ENCODE peak calls at places on chromosome 12, in six cellular contexts. One of them, this sample, is unnamed.

GRCh38 chr12:97801471-97802045 is 339.0 kb downstream of the RMST start:
- DNase-seq in kidney epithelial cell: no peak
- DNase-seq in PC-3: no peak
- DNase-seq in osteoblast: no peak
- DNase-seq in heart left ventricle: no peak
- DNase-seq in ovary: no peak
- DNase-seq in this sample: no peak

GRCh38 chr12:132176920-132177551 is 32.8 kb downstream of the NOC4L start:
- DNase-seq in kidney epithelial cell: no peak
- DNase-seq in PC-3: no peak
- DNase-seq in osteoblast: no peak
- DNase-seq in heart left ventricle: no peak
- DNase-seq in ovary: no peak
- DNase-seq in this sample: no peak

GRCh38 chr12:29681996-29682534 is 101.7 kb downstream of the TMTC1 start:
- DNase-seq in kidney epithelial cell: no peak
- DNase-seq in PC-3: peak; percentile 68
- DNase-seq in osteoblast: no peak
- DNase-seq in heart left ventricle: no peak
- DNase-seq in ovary: no peak
- DNase-seq in this sample: no peak

GRCh38 chr12:1668833-1669543 is 21.9 kb upstream of the ADIPOR2 start:
- DNase-seq in kidney epithelial cell: no peak
- DNase-seq in PC-3: no peak
- DNase-seq in osteoblast: no peak
- DNase-seq in heart left ventricle: peak; percentile 78
- DNase-seq in ovary: no peak
- DNase-seq in this sample: no peak

GRCh38 chr12:121365416-121366062 is 13.3 kb upstream of the ANAPC5 start:
- DNase-seq in kidney epithelial cell: no peak
- DNase-seq in PC-3: no peak
- DNase-seq in osteoblast: peak; percentile 85
- DNase-seq in heart left ventricle: no peak
- DNase-seq in ovary: no peak
- DNase-seq in this sample: no peak

GRCh38 chr12:106093246-106093645 is 45.5 kb downstream of the NUAK1 start:
- DNase-seq in kidney epithelial cell: no peak
- DNase-seq in PC-3: no peak
- DNase-seq in osteoblast: no peak
- DNase-seq in heart left ventricle: no peak
- DNase-seq in ovary: no peak
- DNase-seq in this sample: no peak

GRCh38 chr12:19261773-19262172 is 132.2 kb downstream of the PLEKHA5 start:
- DNase-seq in kidney epithelial cell: no peak
- DNase-seq in PC-3: no peak
- DNase-seq in osteoblast: no peak
- DNase-seq in heart left ventricle: no peak
- DNase-seq in ovary: no peak
- DNase-seq in this sample: no peak

GRCh38 chr12:86711716-86712115 is 455.5 kb upstream of the MGAT4C start:
- DNase-seq in kidney epithelial cell: no peak
- DNase-seq in PC-3: peak; percentile 11
- DNase-seq in osteoblast: no peak
- DNase-seq in heart left ventricle: no peak
- DNase-seq in ovary: no peak
- DNase-seq in this sample: no peak

GRCh38 chr12:117875652-117876491 is 92.9 kb downstream of the KSR2 start:
- DNase-seq in kidney epithelial cell: no peak
- DNase-seq in PC-3: no peak
- DNase-seq in osteoblast: peak; percentile 46
- DNase-seq in heart left ventricle: no peak
- DNase-seq in ovary: no peak
- DNase-seq in this sample: no peak

GRCh38 chr12:2265461-2266167 is 212.8 kb downstream of the CACNA1C start:
- DNase-seq in kidney epithelial cell: no peak
- DNase-seq in PC-3: no peak
- DNase-seq in osteoblast: peak; percentile 86
- DNase-seq in heart left ventricle: no peak
- DNase-seq in ovary: no peak
- DNase-seq in this sample: no peak

GRCh38 chr12:96177013-96177412 is 17.2 kb upstream of the ELK3 start:
- DNase-seq in kidney epithelial cell: no peak
- DNase-seq in PC-3: peak; percentile 82
- DNase-seq in osteoblast: peak; percentile 95
- DNase-seq in heart left ventricle: no peak
- DNase-seq in ovary: no peak
- DNase-seq in this sample: no peak

DNA sequence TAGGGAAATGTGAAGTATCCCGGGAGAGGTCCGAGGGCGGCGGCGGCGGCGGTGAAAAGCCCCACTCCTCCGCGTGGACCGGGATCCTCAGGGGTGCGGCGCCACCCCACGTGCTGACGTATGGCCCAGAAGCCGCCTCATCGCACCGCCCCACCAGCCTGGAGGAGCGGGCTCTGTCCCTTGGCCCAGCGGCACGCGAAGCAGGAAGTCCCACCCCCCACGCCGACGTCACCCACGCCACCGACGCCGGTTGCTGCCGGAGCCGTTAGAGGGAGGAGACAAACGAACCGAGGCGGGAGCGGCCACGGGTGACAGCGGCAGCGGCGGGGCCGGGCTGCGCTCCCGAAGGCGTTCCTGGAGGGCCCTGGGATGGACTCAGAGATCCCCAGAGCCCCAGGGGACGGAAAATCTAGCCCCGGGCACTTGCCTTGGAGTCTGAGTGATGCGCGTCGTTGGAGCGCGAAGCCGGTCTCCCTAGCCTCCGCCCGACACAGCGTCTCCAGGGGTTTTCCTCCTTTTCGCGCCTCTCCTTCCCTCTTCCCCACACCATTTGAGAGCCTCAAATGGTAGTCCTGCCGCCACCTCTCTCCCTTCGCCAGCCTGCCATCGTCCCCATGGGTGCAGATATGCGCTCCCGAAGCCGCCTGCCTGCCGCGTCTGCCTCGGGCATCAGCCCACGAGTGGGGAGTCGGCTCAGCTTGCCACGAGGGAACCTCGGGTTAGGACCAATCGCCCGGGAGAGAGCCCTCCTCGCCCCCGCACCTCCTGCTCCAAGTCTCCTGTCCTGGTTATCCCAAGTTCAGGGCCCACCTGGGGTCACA is at the start of gene CEP83:
- DNase-seq in kidney epithelial cell: peak; percentile 59
- DNase-seq in PC-3: peak; percentile 94
- DNase-seq in osteoblast: peak; percentile 98
- DNase-seq in heart left ventricle: peak; percentile 98
- DNase-seq in ovary: peak; percentile 98
- DNase-seq in this sample: peak; percentile 67
- TF ChIP-seq CTCF in kidney epithelial cell: no peak
- TF ChIP-seq CTCF in PC-3: no peak
- TF ChIP-seq CTCF in osteoblast: no peak
- TF ChIP-seq CTCF in heart left ventricle: no peak
- TF ChIP-seq CTCF in ovary: no peak
- TF ChIP-seq CTCF in this sample: no peak

GRCh38 chr12:57552692-57553321 is 3.0 kb downstream of the KIF5A start:
- DNase-seq in kidney epithelial cell: no peak
- DNase-seq in PC-3: peak; percentile 11
- DNase-seq in osteoblast: peak; percentile 93
- DNase-seq in heart left ventricle: no peak
- DNase-seq in ovary: no peak
- DNase-seq in this sample: no peak

GRCh38 chr12:57550628-57551549 is 1.0 kb downstream of the KIF5A start:
- DNase-seq in kidney epithelial cell: no peak
- DNase-seq in PC-3: no peak
- DNase-seq in osteoblast: peak; percentile 57
- DNase-seq in heart left ventricle: no peak
- DNase-seq in ovary: no peak
- DNase-seq in this sample: no peak

GRCh38 chr12:57552306-57552651 is 2.4 kb downstream of the KIF5A start:
- DNase-seq in kidney epithelial cell: no peak
- DNase-seq in PC-3: no peak
- DNase-seq in osteoblast: peak; percentile 44
- DNase-seq in heart left ventricle: no peak
- DNase-seq in ovary: no peak
- DNase-seq in this sample: no peak

GRCh38 chr12:57549909-57550627 is at the start of gene KIF5A:
- DNase-seq in kidney epithelial cell: no peak
- DNase-seq in PC-3: no peak
- DNase-seq in osteoblast: peak; percentile 90
- DNase-seq in heart left ventricle: no peak
- DNase-seq in ovary: no peak
- DNase-seq in this sample: no peak

GRCh38 chr12:57551637-57552305 is 1.9 kb downstream of the KIF5A start:
- DNase-seq in kidney epithelial cell: no peak
- DNase-seq in PC-3: no peak
- DNase-seq in osteoblast: peak; percentile 68
- DNase-seq in heart left ventricle: no peak
- DNase-seq in ovary: no peak
- DNase-seq in this sample: no peak
- H3K27me3 ChIP-seq in kidney epithelial cell: peaks cover 8% of the 10 kb centered on the region
- H3K27me3 ChIP-seq in PC-3: no peaks in the 10 kb centered on the region
- H3K27me3 ChIP-seq in osteoblast: peaks cover 31% of the 10 kb centered on the region
- H3K27me3 ChIP-seq in heart left ventricle: peaks cover 17% of the 10 kb centered on the region
- H3K27me3 ChIP-seq in ovary: no peaks in the 10 kb centered on the region
- H3K27me3 ChIP-seq in this sample: peaks cover 45% of the 10 kb centered on the region

DNA sequence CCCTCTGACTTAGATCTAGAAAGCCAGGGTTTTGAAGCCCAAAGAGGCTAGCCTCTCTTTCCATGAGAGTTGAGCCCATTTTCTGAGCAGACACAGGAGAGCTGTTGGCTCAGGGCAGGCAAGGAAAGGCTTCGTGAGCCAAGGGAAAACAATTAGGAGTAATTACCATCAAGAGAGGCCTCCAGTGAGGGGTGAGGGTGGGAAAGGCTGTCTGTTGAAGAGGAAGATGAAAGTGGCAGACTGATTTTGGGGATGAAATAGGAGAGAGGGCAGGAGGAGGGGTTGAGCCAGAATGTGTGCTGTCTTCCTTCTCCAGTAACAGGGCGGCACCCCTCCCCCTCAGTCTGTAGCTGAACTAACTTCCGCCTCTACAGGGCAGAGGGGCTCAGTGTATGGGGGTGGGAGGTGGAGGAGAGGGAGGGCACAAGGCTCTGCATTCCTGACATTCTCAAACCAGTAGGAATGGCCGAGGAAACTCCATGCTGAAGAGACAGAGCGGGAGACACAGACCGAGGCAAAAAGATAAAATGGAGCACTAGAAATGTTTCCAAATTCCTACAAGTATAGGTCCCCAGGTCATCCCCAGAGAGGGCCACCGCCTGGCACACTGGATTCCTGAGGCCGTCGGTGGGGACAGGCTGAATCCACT is 33.1 kb upstream of the COL2A1 start:
- DNase-seq in kidney epithelial cell: peak; percentile 2
- DNase-seq in PC-3: no peak
- DNase-seq in osteoblast: peak; percentile 48
- DNase-seq in heart left ventricle: no peak
- DNase-seq in ovary: no peak
- DNase-seq in this sample: peak; percentile 18
- TF ChIP-seq CTCF in kidney epithelial cell: no peak
- TF ChIP-seq CTCF in PC-3: no peak
- TF ChIP-seq CTCF in osteoblast: no peak
- TF ChIP-seq CTCF in heart left ventricle: no peak
- TF ChIP-seq CTCF in ovary: no peak
- TF ChIP-seq CTCF in this sample: no peak

GRCh38 chr12:4267904-4268548 is 5.5 kb upstream of the CCND2 start:
- DNase-seq in kidney epithelial cell: no peak
- DNase-seq in PC-3: no peak
- DNase-seq in osteoblast: no peak
- DNase-seq in heart left ventricle: no peak
- DNase-seq in ovary: no peak
- DNase-seq in this sample: no peak
- H3K27me3 ChIP-seq in kidney epithelial cell: peaks cover 61% of the 10 kb centered on the region
- H3K27me3 ChIP-seq in PC-3: peaks cover 87% of the 10 kb centered on the region
- H3K27me3 ChIP-seq in osteoblast: peaks cover 89% of the 10 kb centered on the region
- H3K27me3 ChIP-seq in heart left ventricle: peaks cover 6% of the 10 kb centered on the region
- H3K27me3 ChIP-seq in ovary: no peaks in the 10 kb centered on the region
- H3K27me3 ChIP-seq in this sample: peaks cover 71% of the 10 kb centered on the region

GRCh38 chr12:68870011-68870410 is 62.0 kb downstream of the MDM2 start:
- DNase-seq in kidney epithelial cell: no peak
- DNase-seq in PC-3: no peak
- DNase-seq in osteoblast: no peak
- DNase-seq in heart left ventricle: no peak
- DNase-seq in ovary: no peak
- DNase-seq in this sample: no peak

GRCh38 chr12:68871396-68871795 is 61.6 kb downstream of the CPM start:
- DNase-seq in kidney epithelial cell: no peak
- DNase-seq in PC-3: no peak
- DNase-seq in osteoblast: no peak
- DNase-seq in heart left ventricle: no peak
- DNase-seq in ovary: no peak
- DNase-seq in this sample: no peak

GRCh38 chr12:68870443-68870842 is 62.5 kb downstream of the MDM2 start:
- DNase-seq in kidney epithelial cell: no peak
- DNase-seq in PC-3: no peak
- DNase-seq in osteoblast: no peak
- DNase-seq in heart left ventricle: no peak
- DNase-seq in ovary: no peak
- DNase-seq in this sample: no peak

GRCh38 chr12:68873316-68873715 is 59.7 kb downstream of the CPM start:
- DNase-seq in kidney epithelial cell: no peak
- DNase-seq in PC-3: no peak
- DNase-seq in osteoblast: no peak
- DNase-seq in heart left ventricle: no peak
- DNase-seq in ovary: no peak
- DNase-seq in this sample: no peak

GRCh38 chr12:68871899-68872298 is 61.1 kb downstream of the CPM start:
- DNase-seq in kidney epithelial cell: no peak
- DNase-seq in PC-3: peak; percentile 62
- DNase-seq in osteoblast: no peak
- DNase-seq in heart left ventricle: no peak
- DNase-seq in ovary: no peak
- DNase-seq in this sample: no peak
- TF ChIP-seq CTCF in kidney epithelial cell: peak; percentile 46
- TF ChIP-seq CTCF in PC-3: peak; percentile 76
- TF ChIP-seq CTCF in osteoblast: peak; percentile 36
- TF ChIP-seq CTCF in heart left ventricle: no peak
- TF ChIP-seq CTCF in ovary: no peak
- TF ChIP-seq CTCF in this sample: peak; percentile 40

GRCh38 chr12:52050771-52051541 is at the start of gene NR4A1:
- DNase-seq in kidney epithelial cell: no peak
- DNase-seq in PC-3: peak; percentile 90
- DNase-seq in osteoblast: peak; percentile 99
- DNase-seq in heart left ventricle: peak; percentile 100
- DNase-seq in ovary: peak; percentile 100
- DNase-seq in this sample: peak; percentile 88

GRCh38 chr12:52050116-52050770 is 999 bp upstream of the NR4A1 start:
- DNase-seq in kidney epithelial cell: no peak
- DNase-seq in PC-3: no peak
- DNase-seq in osteoblast: no peak
- DNase-seq in heart left ventricle: no peak
- DNase-seq in ovary: peak; percentile 81
- DNase-seq in this sample: no peak

GRCh38 chr12:52053570-52054209 is 2.4 kb downstream of the NR4A1 start:
- DNase-seq in kidney epithelial cell: no peak
- DNase-seq in PC-3: no peak
- DNase-seq in osteoblast: no peak
- DNase-seq in heart left ventricle: peak; percentile 42
- DNase-seq in ovary: peak; percentile 80
- DNase-seq in this sample: no peak

GRCh38 chr12:52054231-52054837 is 3.1 kb downstream of the NR4A1 start:
- DNase-seq in kidney epithelial cell: no peak
- DNase-seq in PC-3: no peak
- DNase-seq in osteoblast: no peak
- DNase-seq in heart left ventricle: peak; percentile 47
- DNase-seq in ovary: peak; percentile 82
- DNase-seq in this sample: no peak

GRCh38 chr12:52052471-52053186 is 1.4 kb downstream of the NR4A1 start:
- DNase-seq in kidney epithelial cell: no peak
- DNase-seq in PC-3: peak; percentile 42
- DNase-seq in osteoblast: peak; percentile 80
- DNase-seq in heart left ventricle: peak; percentile 43
- DNase-seq in ovary: peak; percentile 66
- DNase-seq in this sample: no peak
- H3K27me3 ChIP-seq in kidney epithelial cell: peaks cover 2% of the 10 kb centered on the region
- H3K27me3 ChIP-seq in PC-3: no peaks in the 10 kb centered on the region
- H3K27me3 ChIP-seq in osteoblast: no peaks in the 10 kb centered on the region
- H3K27me3 ChIP-seq in heart left ventricle: no peaks in the 10 kb centered on the region
- H3K27me3 ChIP-seq in ovary: no peaks in the 10 kb centered on the region
- H3K27me3 ChIP-seq in this sample: no peaks in the 10 kb centered on the region

This sample was measured in AG04450.